ENCODE peak calls at places on chromosomes 4 and X, in ten cellular contexts. S, E, A, Q, M, J, L, B, W and C are unnamed samples.

GRCh38 chr4:47469951-47470350 is 6.4 kb upstream of the COMMD8 start:
- DNase-seq in W (no peak), L (peak), B (no peak), S (no peak), Q (no peak), J (no peak), M (no peak), E (no peak), A (no peak), C (no peak)

GRCh38 chr4:172596206-172596605 is 572.4 kb upstream of the GALNT7 start:
- DNase-seq in E (no peak), S (no peak), Q (no peak), M (no peak), W (no peak), J (no peak), A (no peak), L (no peak), B (no peak), C (no peak)

GRCh38 chr4:138263438-138263837 is 21.3 kb upstream of the SLC7A11 start:
- DNase-seq in L (peak), A (no peak), S (no peak), B (no peak), W (no peak), J (no peak), E (no peak), Q (no peak), M (no peak), C (no peak)

GRCh38 chr4:77578145-77578544 is 27.5 kb upstream of the CXCL13 start:
- DNase-seq in J (no peak), M (no peak), S (no peak), L (no peak), E (no peak), A (no peak), B (no peak), Q (no peak), W (no peak), C (no peak)

GRCh38 chrX:141673946-141674345 is 24.6 kb downstream of the SPANXD start:
- DNase-seq in E (no peak), J (no peak), M (no peak), L (no peak), Q (no peak), S (no peak), A (no peak), B (no peak), W (no peak), C (no peak)

GRCh38 chr4:24473309-24473721 is 111.0 kb downstream of the DHX15 start:
- DNase-seq in Q (peak), B (no peak), L (peak), E (no peak), W (peak), M (peak), J (peak), A (no peak), S (no peak), C (no peak)

GRCh38 chr4:120672558-120673147 is 249.9 kb downstream of the PRDM5 start:
- DNase-seq in J (no peak), L (no peak), W (no peak), E (no peak), Q (no peak), S (no peak), A (no peak), B (no peak), M (no peak), C (no peak)

GRCh38 chr4:139550724-139551429 is 5.1 kb downstream of the SETD7 start:
- DNase-seq in S (no peak), Q (peak), J (peak), B (no peak), W (peak), L (peak), E (peak), M (no peak), A (no peak), C (no peak)

GRCh38 chr4:20496078-20496477 is 204.2 kb upstream of the PACRGL start:
- DNase-seq in W (no peak), L (peak), S (no peak), E (no peak), B (no peak), J (no peak), M (no peak), A (no peak), Q (no peak), C (no peak)

GRCh38 chrX:37608156-37608555 is 36.7 kb downstream of the LANCL3 start:
- DNase-seq in E (no peak), B (no peak), L (no peak), S (no peak), J (no peak), W (no peak), Q (no peak), M (no peak), A (no peak), C (no peak)

GRCh38 chr4:139528377-139529005 is 27.5 kb downstream of the SETD7 start:
- DNase-seq in J (no peak), E (no peak), W (peak), L (peak), S (no peak), Q (peak), B (peak), M (no peak), A (no peak), C (no peak)

GRCh38 chr4:165364452-165365080 is 14.2 kb upstream of the CPE start:
- DNase-seq in L (no peak), Q (no peak), S (no peak), A (no peak), E (no peak), W (peak), J (no peak), B (no peak), M (no peak), C (no peak)

GRCh38 chrX:111348363-111348927 is 63.5 kb downstream of the DCX start:
- DNase-seq in E (no peak), B (no peak), A (no peak), L (no peak), Q (no peak), J (no peak), M (no peak), S (no peak), W (no peak), C (no peak)

GRCh38 chr4:10161146-10161545 is 44.5 kb upstream of the WDR1 start:
- DNase-seq in S (no peak), A (no peak), J (no peak), L (peak), W (no peak), E (no peak), Q (no peak), M (no peak), B (no peak), C (no peak)

GRCh38 chr4:1381181-1381621 is 25.0 kb downstream of the NKX1-1 start:
- DNase-seq in W (no peak), A (no peak), Q (no peak), L (no peak), M (no peak), S (no peak), B (no peak), J (peak), E (no peak), C (no peak)

GRCh38 chr4:53605783-53606182 is 14.5 kb upstream of the LNX1 start:
- DNase-seq in W (no peak), M (no peak), L (peak), Q (no peak), S (no peak), J (no peak), E (no peak), A (no peak), B (no peak), C (no peak)

GRCh38 chrX:81957900-81958545 is 756.1 kb downstream of the SH3BGRL start:
- DNase-seq in J (no peak), L (peak), W (no peak), M (no peak), S (peak), Q (no peak), E (no peak), B (no peak), A (no peak), C (no peak)

GRCh38 chr4:125254111-125254510 is 60.6 kb upstream of the FAT4 start:
- DNase-seq in M (no peak), L (peak), S (no peak), B (no peak), Q (no peak), A (no peak), J (no peak), W (no peak), E (no peak), C (no peak)

GRCh38 chr4:134727696-134728095 is 526.1 kb upstream of the PABPC4L start:
- DNase-seq in W (no peak), A (no peak), J (no peak), B (no peak), E (no peak), M (no peak), S (no peak), L (no peak), Q (no peak), C (no peak)

GRCh38 chr4:8292388-8293107 is 23.0 kb downstream of the HTRA3 start:
- DNase-seq in E (no peak), Q (peak), J (no peak), M (no peak), S (no peak), L (no peak), W (no peak), B (no peak), A (no peak), C (no peak)

GRCh38 chrX:101385795-101386541 is at the start of gene BTK:
- DNase-seq in J (no peak), M (no peak), A (no peak), Q (no peak), B (peak), W (no peak), S (no peak), E (no peak), L (no peak), C (no peak)
- TF ChIP-seq POLR2A in J (no peak), M (no peak), A (no peak), Q (no peak), B (peak), W (no peak), S (no peak), E (no peak), L (no peak), C (no peak)

GRCh38 chr4:89301902-89302301 is 5.7 kb downstream of the GPRIN3 start:
- DNase-seq in J (no peak), A (no peak), E (no peak), L (no peak), B (no peak), M (no peak), Q (no peak), W (no peak), S (no peak), C (no peak)

GRCh38 chr4:89303989-89304388 is 3.6 kb downstream of the GPRIN3 start:
- DNase-seq in S (no peak), E (no peak), Q (no peak), A (no peak), B (no peak), L (no peak), W (no peak), M (no peak), J (no peak), C (no peak)

GRCh38 chr4:89301003-89301402 is 6.6 kb downstream of the GPRIN3 start:
- DNase-seq in J (no peak), E (no peak), S (no peak), L (no peak), M (no peak), B (no peak), W (no peak), A (no peak), Q (no peak), C (no peak)

GRCh38 chr4:89305028-89305427 is 2.6 kb downstream of the GPRIN3 start:
- DNase-seq in B (no peak), J (no peak), A (no peak), Q (no peak), E (no peak), W (no peak), S (no peak), M (no peak), L (no peak), C (no peak)

DNA sequence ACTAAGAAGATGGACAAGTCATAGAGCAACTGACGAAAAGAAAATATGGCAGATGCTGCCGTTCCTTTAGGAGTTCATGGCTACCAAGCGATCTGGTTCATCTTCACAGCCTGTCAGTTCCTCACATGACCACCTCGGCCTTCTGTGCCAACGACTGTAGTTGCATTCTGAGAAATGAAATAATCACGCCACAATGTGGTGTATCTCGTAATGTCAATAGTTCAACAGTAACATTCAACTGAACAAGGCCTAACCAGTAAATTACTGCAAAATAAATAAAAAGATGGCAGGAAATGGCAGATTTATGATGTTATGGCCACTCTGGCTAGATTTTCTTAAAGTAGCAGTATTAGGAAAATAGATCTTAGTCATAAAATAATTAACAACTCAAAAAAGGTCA is 4.4 kb downstream of the GPRIN3 start:
- DNase-seq in W (no peak), M (no peak), B (no peak), J (peak), S (no peak), Q (no peak), A (no peak), E (no peak), L (no peak), C (no peak)
- H3K27ac ChIP-seq in W (no peak), M (no peak), B (no peak), J (peak), S (peak), Q (no peak), A (no peak), E (no peak), L (no peak), C (no peak)

GRCh38 chr4:128809477-128810330 is at the start of gene JADE1:
- DNase-seq in B (no peak), A (peak), E (peak), J (peak), Q (peak), M (peak), S (peak), W (peak), L (peak), C (peak)
- TF ChIP-seq POLR2A in B (peak), A (peak), E (no peak), J (peak), Q (peak), M (peak), S (peak), W (peak), L (peak), C (no peak)

GRCh38 chr4:4492161-4492847 is 49.5 kb downstream of the STX18 start:
- DNase-seq in W (no peak), M (no peak), B (peak), Q (no peak), A (no peak), L (peak), E (no peak), J (no peak), S (no peak), C (no peak)
- H3K27ac ChIP-seq in W (peak), M (no peak), B (peak), Q (peak), A (no peak), L (peak), E (no peak), J (peak), S (no peak), C (no peak)

GRCh38 chr4:185275501-185275900 is 66.1 kb downstream of the SNX25 start:
- DNase-seq in M (no peak), S (no peak), Q (no peak), W (no peak), L (peak), A (no peak), E (no peak), J (no peak), B (no peak), C (no peak)

GRCh38 chr4:185269286-185269685 is 59.9 kb downstream of the SNX25 start:
- DNase-seq in B (no peak), Q (no peak), A (no peak), J (no peak), M (no peak), E (no peak), W (no peak), S (no peak), L (no peak), C (no peak)

GRCh38 chr4:185270037-185270436 is 60.6 kb downstream of the SNX25 start:
- DNase-seq in Q (no peak), W (no peak), M (no peak), J (no peak), B (no peak), L (no peak), E (no peak), A (no peak), S (no peak), C (no peak)

GRCh38 chr4:185272232-185272631 is 62.8 kb downstream of the SNX25 start:
- DNase-seq in W (no peak), Q (no peak), S (no peak), E (no peak), J (no peak), A (no peak), L (no peak), M (no peak), B (no peak), C (no peak)

DNA sequence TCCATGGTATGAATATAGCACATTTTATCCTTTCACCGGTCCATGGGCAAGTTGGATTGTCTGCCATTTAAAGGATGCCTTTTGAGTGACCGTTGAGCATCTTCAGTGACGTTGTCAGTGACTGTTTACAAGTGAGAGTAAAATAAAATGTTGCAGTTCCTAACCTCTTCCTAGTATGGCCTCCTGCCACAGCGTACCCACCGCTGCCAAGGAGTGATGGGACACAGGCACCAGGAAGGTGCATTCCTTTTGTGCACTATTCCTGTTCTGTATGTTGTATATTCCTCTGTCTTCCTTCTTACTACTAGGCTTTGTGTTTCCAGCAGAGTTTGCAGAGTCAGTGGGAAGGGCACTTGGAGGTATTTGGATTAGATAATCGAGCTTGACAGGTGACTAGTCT is 61.5 kb downstream of the SNX25 start:
- DNase-seq in L (no peak), M (no peak), E (no peak), W (no peak), A (no peak), S (no peak), Q (no peak), J (no peak), B (no peak), C (no peak)
- TF ChIP-seq POLR2A in L (no peak), M (no peak), E (no peak), W (no peak), A (no peak), S (no peak), Q (no peak), J (no peak), B (no peak), C (no peak)

DNA sequence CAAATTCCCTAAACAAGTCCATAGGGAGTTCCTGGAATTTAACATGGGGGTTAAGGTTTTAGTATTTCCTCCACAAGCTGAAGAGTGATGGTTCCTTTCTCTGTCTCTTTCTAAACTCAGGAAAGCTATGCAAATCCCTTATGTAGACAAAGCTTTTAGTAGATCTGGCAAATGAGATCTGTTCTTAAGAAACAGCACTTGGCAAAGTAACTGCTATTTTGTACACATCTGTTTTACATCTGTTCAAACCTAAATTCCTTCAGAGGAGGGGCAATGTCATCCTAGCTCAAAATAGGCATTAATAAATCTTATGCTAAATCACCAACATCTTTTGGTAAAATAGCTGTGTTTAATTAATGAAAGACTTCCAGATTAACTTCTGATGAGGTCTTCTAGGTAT is 137.8 kb upstream of the TBC1D9 start:
- DNase-seq in A (no peak), W (no peak), J (no peak), Q (no peak), L (peak), E (no peak), B (no peak), M (no peak), S (no peak), C (no peak)
- H3K27ac ChIP-seq in A (no peak), W (peak), J (no peak), Q (no peak), L (no peak), E (peak), B (no peak), M (no peak), S (no peak), C (no peak)

DNA sequence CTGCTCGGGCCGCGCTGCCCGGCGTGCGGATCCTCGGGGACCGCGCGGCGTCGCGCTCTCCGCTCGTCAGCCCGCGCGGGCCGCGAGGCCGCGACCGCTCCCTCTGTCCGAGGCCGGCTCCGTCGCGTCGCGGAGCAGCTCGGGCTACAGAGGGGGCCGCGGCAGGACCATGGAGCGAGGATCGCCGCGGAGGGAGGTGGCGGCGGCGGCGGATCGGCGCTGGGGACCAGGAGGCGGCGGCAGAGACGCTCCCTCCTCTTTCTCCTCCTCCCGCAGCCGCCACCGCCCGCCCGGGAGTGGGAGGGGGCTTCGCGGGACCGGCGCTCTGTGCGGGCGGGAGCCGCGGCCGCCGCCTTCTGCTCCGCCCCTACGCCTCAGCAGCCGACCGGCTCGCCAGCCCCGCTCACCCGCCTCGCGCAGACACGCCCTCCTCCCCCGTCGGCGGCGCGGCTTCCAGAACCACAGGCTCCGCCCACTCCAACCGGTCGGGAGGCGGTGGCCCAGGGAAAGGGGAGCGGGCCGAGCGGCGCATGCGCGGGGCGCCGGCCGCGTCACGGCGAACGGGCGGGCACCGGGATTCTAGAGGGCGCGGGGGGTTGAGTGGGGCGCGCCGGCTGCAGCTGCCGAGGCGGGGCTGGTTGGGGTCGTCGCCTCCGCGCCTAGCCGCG is at the start of gene CASK:
- DNase-seq in W (peak), L (peak), E (peak), M (peak), J (peak), Q (peak), B (peak), A (peak), S (peak), C (peak)
- TF ChIP-seq POLR2A in W (peak), L (no peak), E (peak), M (no peak), J (peak), Q (peak), B (no peak), A (peak), S (peak), C (peak)

GRCh38 chrX:23783569-23784486 is 855 bp downstream of the SAT1 start:
- DNase-seq in J (no peak), M (no peak), Q (no peak), L (no peak), W (no peak), S (no peak), E (no peak), A (no peak), B (no peak), C (no peak)

GRCh38 chrX:23776363-23776762 is 6.6 kb upstream of the SAT1 start:
- DNase-seq in M (no peak), Q (no peak), L (no peak), J (no peak), W (no peak), A (no peak), S (no peak), B (no peak), E (no peak), C (no peak)

GRCh38 chrX:23782863-23783568 is at the start of gene SAT1:
- DNase-seq in E (peak), J (peak), Q (peak), S (peak), M (peak), W (peak), L (peak), B (peak), A (peak), C (peak)

GRCh38 chrX:23782455-23782854 is 518 bp upstream of the SAT1 start:
- DNase-seq in S (no peak), A (no peak), W (no peak), Q (no peak), B (no peak), L (no peak), E (no peak), M (no peak), J (no peak), C (no peak)

DNA sequence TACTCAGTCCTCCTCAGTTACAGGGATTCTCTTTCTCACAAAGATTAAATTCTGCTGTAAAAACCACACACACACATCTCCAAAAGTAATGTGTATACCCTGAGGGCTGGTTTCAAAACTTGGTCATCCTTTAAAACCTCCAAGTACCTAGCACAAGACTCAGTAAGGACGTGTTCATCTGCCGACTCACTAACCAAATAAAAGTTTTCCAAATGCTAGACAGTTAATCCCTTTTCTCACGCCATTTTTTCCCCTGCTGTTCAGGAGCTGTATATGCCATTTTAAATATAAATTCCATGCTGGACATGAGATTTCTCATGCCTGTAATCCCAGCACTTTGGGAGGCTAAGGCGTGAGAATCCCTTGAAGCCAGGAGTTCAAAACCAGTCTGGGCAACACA is 3.9 kb upstream of the SAT1 start:
- DNase-seq in E (no peak), W (no peak), B (no peak), J (no peak), M (no peak), Q (no peak), L (peak), S (peak), A (no peak), C (no peak)
- H3K27ac ChIP-seq in E (no peak), W (no peak), B (no peak), J (no peak), M (no peak), Q (no peak), L (no peak), S (peak), A (no peak), C (no peak)